ENCODE peak calls at places on chromosome 9, in four cellular contexts. One of them, this sample, is unnamed. For H3K36me3 and H3K4me1, the result is how much of the 10 kb centered on the place peaks cover.

GRCh38 chr9:107480386-107480789 is 9.2 kb downstream of the KLF4 start:
- DNase-seq in esophagus squamous epithelium: no peak
- DNase-seq in breast epithelium: no peak
- DNase-seq in IMR-90: peak
- DNase-seq in this sample: peak

GRCh38 chr9:37715991-37716505 is 37.6 kb upstream of the TRMT10B start:
- DNase-seq in IMR-90: no peak
- DNase-seq in esophagus squamous epithelium: no peak
- DNase-seq in breast epithelium: no peak
- DNase-seq in this sample: no peak

GRCh38 chr9:93859431-93860215 is 95.5 kb downstream of the BARX1 start:
- DNase-seq in IMR-90: no peak
- DNase-seq in breast epithelium: no peak
- DNase-seq in esophagus squamous epithelium: no peak
- DNase-seq in this sample: no peak

GRCh38 chr9:115513148-115513547 is 395.2 kb upstream of the TNC start:
- DNase-seq in esophagus squamous epithelium: no peak
- DNase-seq in breast epithelium: no peak
- DNase-seq in IMR-90: no peak
- DNase-seq in this sample: no peak

GRCh38 chr9:91258448-91258847 is 103.3 kb downstream of the AUH start:
- DNase-seq in IMR-90: no peak
- DNase-seq in breast epithelium: no peak
- DNase-seq in esophagus squamous epithelium: no peak
- DNase-seq in this sample: no peak

GRCh38 chr9:106886111-106887046 is 23.4 kb downstream of the ZNF462 start:
- DNase-seq in esophagus squamous epithelium: no peak
- DNase-seq in breast epithelium: no peak
- DNase-seq in IMR-90: peak
- DNase-seq in this sample: no peak

GRCh38 chr9:20662156-20662555 is 21.9 kb upstream of the FOCAD start:
- DNase-seq in IMR-90: no peak
- DNase-seq in breast epithelium: no peak
- DNase-seq in esophagus squamous epithelium: no peak
- DNase-seq in this sample: no peak

GRCh38 chr9:121985792-121986494 is 107.2 kb downstream of the TTLL11 start:
- DNase-seq in IMR-90: no peak
- DNase-seq in breast epithelium: no peak
- DNase-seq in esophagus squamous epithelium: no peak
- DNase-seq in this sample: no peak

GRCh38 chr9:136169495-136169894 is 35.4 kb downstream of the LHX3 start:
- DNase-seq in breast epithelium: no peak
- DNase-seq in IMR-90: no peak
- DNase-seq in esophagus squamous epithelium: no peak
- DNase-seq in this sample: no peak

GRCh38 chr9:98481676-98482075 is 226.2 kb upstream of the TBC1D2 start:
- DNase-seq in breast epithelium: no peak
- DNase-seq in esophagus squamous epithelium: no peak
- DNase-seq in IMR-90: peak
- DNase-seq in this sample: no peak

GRCh38 chr9:126612813-126613641 is 701 bp upstream of the LMX1B start:
- DNase-seq in IMR-90: no peak
- DNase-seq in breast epithelium: no peak
- DNase-seq in esophagus squamous epithelium: no peak
- DNase-seq in this sample: no peak

GRCh38 chr9:115442054-115442453 is 324.1 kb upstream of the TNC start:
- DNase-seq in IMR-90: peak
- DNase-seq in breast epithelium: no peak
- DNase-seq in esophagus squamous epithelium: no peak
- DNase-seq in this sample: no peak

GRCh38 chr9:87517732-87518131 is 20.1 kb downstream of the DAPK1 start:
- DNase-seq in esophagus squamous epithelium: no peak
- DNase-seq in IMR-90: no peak
- DNase-seq in breast epithelium: no peak
- DNase-seq in this sample: no peak

GRCh38 chr9:115740986-115741385 is 412.6 kb upstream of the PAPPA start:
- DNase-seq in breast epithelium: no peak
- DNase-seq in esophagus squamous epithelium: no peak
- DNase-seq in IMR-90: no peak
- DNase-seq in this sample: no peak

GRCh38 chr9:93897075-93897970 is 57.8 kb downstream of the BARX1 start:
- DNase-seq in esophagus squamous epithelium: no peak
- DNase-seq in breast epithelium: peak
- DNase-seq in IMR-90: no peak
- DNase-seq in this sample: no peak

GRCh38 chr9:131218370-131218769 is 57.9 kb downstream of the FAM78A start:
- DNase-seq in esophagus squamous epithelium: no peak
- DNase-seq in breast epithelium: no peak
- DNase-seq in IMR-90: no peak
- DNase-seq in this sample: no peak

GRCh38 chr9:131227112-131228058 is 48.9 kb downstream of the FAM78A start:
- DNase-seq in breast epithelium: no peak
- DNase-seq in IMR-90: peak
- DNase-seq in esophagus squamous epithelium: no peak
- DNase-seq in this sample: peak

GRCh38 chr9:131220485-131220884 is 55.8 kb downstream of the FAM78A start:
- DNase-seq in esophagus squamous epithelium: no peak
- DNase-seq in IMR-90: no peak
- DNase-seq in breast epithelium: no peak
- DNase-seq in this sample: no peak

GRCh38 chr9:131226226-131226625 is 50.1 kb downstream of the FAM78A start:
- DNase-seq in IMR-90: no peak
- DNase-seq in breast epithelium: no peak
- DNase-seq in esophagus squamous epithelium: no peak
- DNase-seq in this sample: no peak

DNA sequence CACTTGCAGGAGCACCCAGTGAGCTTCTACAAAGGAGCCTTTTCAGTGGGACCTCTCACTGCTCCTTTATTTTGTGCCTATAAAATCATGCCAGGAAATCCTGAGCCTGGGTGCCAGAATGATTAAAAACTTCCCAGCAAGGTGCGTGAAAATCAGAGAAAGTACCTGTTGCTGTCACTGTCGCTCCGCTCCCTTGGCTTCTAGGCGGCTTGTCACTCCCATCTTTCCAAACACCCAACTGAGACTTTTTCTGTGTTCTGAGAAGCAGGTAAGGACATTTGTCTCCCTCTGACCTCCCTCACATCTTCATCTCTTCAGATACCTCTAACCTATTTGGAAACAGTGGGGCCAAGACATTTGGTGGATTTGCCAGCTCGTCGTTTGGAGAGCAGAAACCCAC is 53.9 kb downstream of the FAM78A start:
- DNase-seq in IMR-90: no peak
- DNase-seq in breast epithelium: no peak
- DNase-seq in esophagus squamous epithelium: no peak
- DNase-seq in this sample: no peak
- TF ChIP-seq POLR2A in IMR-90: no peak
- TF ChIP-seq POLR2A in breast epithelium: no peak
- TF ChIP-seq POLR2A in esophagus squamous epithelium: no peak
- TF ChIP-seq POLR2A in this sample: no peak

GRCh38 chr9:132910376-132910775 is 31.7 kb downstream of the SPACA9 start:
- DNase-seq in IMR-90: no peak
- DNase-seq in breast epithelium: no peak
- DNase-seq in esophagus squamous epithelium: no peak
- DNase-seq in this sample: no peak

GRCh38 chr9:132903574-132904495 is 25.1 kb downstream of the SPACA9 start:
- DNase-seq in breast epithelium: no peak
- DNase-seq in IMR-90: no peak
- DNase-seq in esophagus squamous epithelium: no peak
- DNase-seq in this sample: no peak

GRCh38 chr9:132901859-132902831 is 23.4 kb downstream of the SPACA9 start:
- DNase-seq in esophagus squamous epithelium: no peak
- DNase-seq in IMR-90: peak
- DNase-seq in breast epithelium: peak
- DNase-seq in this sample: peak

GRCh38 chr9:132908635-132909034 is 29.9 kb downstream of the SPACA9 start:
- DNase-seq in esophagus squamous epithelium: no peak
- DNase-seq in IMR-90: no peak
- DNase-seq in breast epithelium: no peak
- DNase-seq in this sample: no peak

GRCh38 chr9:132905726-132906125 is 27.0 kb downstream of the SPACA9 start:
- DNase-seq in breast epithelium: no peak
- DNase-seq in IMR-90: no peak
- DNase-seq in esophagus squamous epithelium: no peak
- DNase-seq in this sample: no peak
- H3K36me3 ChIP-seq in breast epithelium: under half
- H3K36me3 ChIP-seq in IMR-90: under half
- H3K36me3 ChIP-seq in esophagus squamous epithelium: half or more
- H3K36me3 ChIP-seq in this sample: under half

DNA sequence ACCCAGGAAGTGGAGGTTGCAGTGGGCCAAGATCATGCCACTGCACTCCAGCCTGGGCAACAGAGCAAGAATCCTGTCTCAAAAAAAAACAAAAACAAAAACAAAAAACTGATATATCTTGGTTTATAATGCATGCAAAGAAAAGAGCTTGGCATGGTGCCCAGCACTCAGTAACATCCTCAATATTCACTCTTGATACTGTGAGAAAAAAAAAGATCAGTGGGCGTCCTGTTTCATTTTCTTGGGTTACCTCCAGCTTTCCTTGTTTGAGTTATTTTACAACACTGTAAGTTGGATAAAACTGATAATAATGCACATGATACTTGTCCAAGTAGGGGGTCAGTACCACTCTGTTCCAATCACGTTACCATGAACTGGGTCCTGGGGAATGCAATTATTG is 7.8 kb downstream of the PHYHD1 start:
- DNase-seq in IMR-90: peak
- DNase-seq in breast epithelium: no peak
- DNase-seq in esophagus squamous epithelium: no peak
- DNase-seq in this sample: no peak
- H3K4me1 ChIP-seq in IMR-90: under half
- H3K4me1 ChIP-seq in breast epithelium: under half
- H3K4me1 ChIP-seq in esophagus squamous epithelium: under half
- H3K4me1 ChIP-seq in this sample: under half

GRCh38 chr9:129081388-129081889 is 528 bp downstream of the DOLPP1 start:
- DNase-seq in breast epithelium: no peak
- DNase-seq in esophagus squamous epithelium: no peak
- DNase-seq in IMR-90: no peak
- DNase-seq in this sample: no peak

GRCh38 chr9:129080312-129080607 is 651 bp upstream of the DOLPP1 start:
- DNase-seq in esophagus squamous epithelium: no peak
- DNase-seq in IMR-90: no peak
- DNase-seq in breast epithelium: no peak
- DNase-seq in this sample: no peak

GRCh38 chr9:129078691-129079503 is 2.0 kb upstream of the DOLPP1 start:
- DNase-seq in IMR-90: no peak
- DNase-seq in esophagus squamous epithelium: no peak
- DNase-seq in breast epithelium: no peak
- DNase-seq in this sample: no peak

GRCh38 chr9:129079829-129080228 is 1.1 kb upstream of the DOLPP1 start:
- DNase-seq in esophagus squamous epithelium: no peak
- DNase-seq in IMR-90: no peak
- DNase-seq in breast epithelium: no peak
- DNase-seq in this sample: no peak

DNA sequence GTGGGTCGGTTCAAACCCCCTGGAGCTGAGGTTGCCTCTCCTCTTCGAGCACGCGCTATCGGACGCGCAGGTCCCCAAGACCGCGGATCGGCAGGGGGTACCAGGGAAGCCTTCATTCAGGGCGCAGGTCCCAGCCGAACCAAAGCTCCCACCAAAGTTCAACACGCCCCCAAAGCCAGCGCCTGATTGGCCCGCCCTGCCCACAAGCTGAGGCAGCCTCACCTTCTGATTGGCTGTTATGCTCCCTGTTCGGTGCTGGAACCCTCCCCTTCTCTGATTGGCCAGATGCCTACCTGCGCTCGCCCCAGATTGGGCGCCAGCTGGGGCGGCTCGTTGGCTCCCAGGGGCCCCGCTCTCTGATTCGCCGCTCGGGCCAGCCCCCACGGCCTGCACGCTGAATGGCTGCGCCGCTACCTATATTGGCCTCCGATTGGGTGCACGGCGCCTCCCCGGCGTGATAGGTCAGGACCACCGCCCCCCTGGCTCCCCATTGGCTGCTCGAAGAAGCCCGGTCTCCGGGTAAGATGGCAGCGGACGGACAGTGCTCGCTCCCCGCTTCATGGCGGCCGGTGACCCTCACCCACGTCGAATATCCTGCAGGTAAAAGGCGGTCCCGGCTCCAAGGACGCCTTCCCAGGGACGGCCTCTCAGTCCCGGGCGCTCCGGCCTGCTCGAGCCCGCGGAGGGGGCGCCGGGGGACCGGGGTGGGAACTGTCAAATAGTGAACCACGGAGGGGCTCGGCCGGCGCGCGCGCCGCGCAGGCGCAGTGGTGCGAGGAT is at the start of gene DOLPP1:
- DNase-seq in esophagus squamous epithelium: peak
- DNase-seq in breast epithelium: peak
- DNase-seq in IMR-90: peak
- DNase-seq in this sample: peak
- TF ChIP-seq POLR2A in esophagus squamous epithelium: peak
- TF ChIP-seq POLR2A in breast epithelium: peak
- TF ChIP-seq POLR2A in IMR-90: no peak
- TF ChIP-seq POLR2A in this sample: peak

GRCh38 chr9:111389406-111389805 is 59.4 kb upstream of the OR2K2 start:
- DNase-seq in IMR-90: no peak
- DNase-seq in breast epithelium: no peak
- DNase-seq in esophagus squamous epithelium: no peak
- DNase-seq in this sample: no peak

DNA sequence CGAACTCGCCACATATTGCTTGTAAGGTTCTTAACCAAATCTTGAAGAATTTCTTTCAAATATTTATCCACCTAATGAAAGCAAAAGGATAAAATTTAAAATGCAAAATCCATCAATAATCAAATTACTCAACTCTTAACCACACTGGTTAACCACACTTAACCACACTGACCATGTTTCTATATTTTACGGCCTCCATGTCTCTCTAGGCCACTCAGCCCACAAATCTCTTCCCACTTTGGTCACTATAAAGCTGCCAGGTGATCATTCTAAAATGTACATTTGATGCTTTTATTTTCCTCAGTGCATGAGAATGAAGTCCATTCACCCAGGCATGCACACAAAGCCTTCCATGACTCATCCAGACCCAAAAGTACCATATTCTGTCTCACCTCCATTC is 56.4 kb upstream of the OR2K2 start:
- DNase-seq in esophagus squamous epithelium: no peak
- DNase-seq in IMR-90: no peak
- DNase-seq in breast epithelium: no peak
- DNase-seq in this sample: no peak
- H3K36me3 ChIP-seq in esophagus squamous epithelium: half or more
- H3K36me3 ChIP-seq in IMR-90: under half
- H3K36me3 ChIP-seq in breast epithelium: under half
- H3K36me3 ChIP-seq in this sample: under half